ENCODE peak calls at places on chromosomes 11 and 22, in ten cellular contexts. T is heart right ventricle; Z is fibroblast of pulmonary artery; C is PC-9; U is OCI-LY7; P is A549; A is astrocyte of the spinal cord; O is CD8-positive, alpha-beta T cell; N is fibroblast of lung; S is fibroblast of mammary gland. X is an unnamed sample.

GRCh38 chr22:47173535-47174021 is 411.1 kb downstream of the TBC1D22A start:
- DNase-seq in S (no peak), T (no peak), A (no peak), Z (no peak), C (no peak), N (no peak), U (no peak), O (no peak), P (no peak), X (no peak)

GRCh38 chr11:121426476-121427454 is 25.3 kb upstream of the SORL1 start:
- DNase-seq in C (no peak), U (peak), Z (no peak), T (peak), O (peak), N (no peak), S (no peak), A (no peak), P (no peak), X (no peak)

GRCh38 chr11:40100204-40100603 is 1359.2 kb downstream of the LRRC4C start:
- DNase-seq in Z (no peak), T (no peak), O (no peak), S (no peak), U (no peak), N (no peak), C (no peak), P (no peak), A (no peak), X (no peak)

GRCh38 chr11:116928102-116928777 is 90.8 kb upstream of the APOA1 start:
- DNase-seq in Z (no peak), O (no peak), A (no peak), C (no peak), U (peak), S (no peak), P (no peak), T (no peak), N (no peak), X (peak)

GRCh38 chr22:44409691-44410316 is 88.2 kb downstream of the RTL6 start:
- DNase-seq in C (no peak), O (no peak), S (no peak), T (no peak), A (no peak), P (no peak), N (no peak), U (no peak), Z (no peak), X (no peak)

GRCh38 chr11:115352805-115353483 is 151.3 kb downstream of the CADM1 start:
- DNase-seq in A (no peak), S (no peak), O (no peak), C (no peak), N (peak), T (no peak), U (no peak), P (no peak), Z (no peak), X (no peak)

GRCh38 chr22:43446037-43446803 is 34.4 kb downstream of the MPPED1 start:
- DNase-seq in N (no peak), P (peak), A (no peak), O (no peak), U (no peak), S (no peak), C (no peak), Z (no peak), T (no peak), X (no peak)

GRCh38 chr11:43868852-43869567 is 11.6 kb upstream of the ALKBH3 start:
- DNase-seq in P (peak), N (peak), C (no peak), U (no peak), O (peak), S (peak), T (no peak), Z (peak), A (peak), X (peak)

GRCh38 chr22:32996702-32997101 is 61.5 kb downstream of the SYN3 start:
- DNase-seq in S (peak), C (peak), O (no peak), Z (no peak), P (peak), T (peak), A (no peak), U (no peak), N (no peak), X (no peak)

GRCh38 chr11:12744831-12745502 is 70.7 kb downstream of the TEAD1 start:
- DNase-seq in S (no peak), T (peak), A (peak), N (no peak), Z (no peak), U (no peak), O (no peak), C (no peak), P (no peak), X (peak)

GRCh38 chr11:12748561-12748960 is 74.3 kb downstream of the TEAD1 start:
- DNase-seq in N (no peak), U (no peak), C (no peak), S (no peak), T (no peak), A (no peak), P (no peak), O (no peak), Z (no peak), X (no peak)

GRCh38 chr11:12743834-12744449 is 69.7 kb downstream of the TEAD1 start:
- DNase-seq in U (no peak), T (no peak), C (no peak), P (no peak), A (no peak), O (no peak), Z (no peak), S (no peak), N (no peak), X (no peak)

GRCh38 chr11:12745787-12746186 is 71.6 kb downstream of the TEAD1 start:
- DNase-seq in S (no peak), U (no peak), O (no peak), Z (no peak), C (no peak), A (no peak), T (no peak), P (no peak), N (no peak), X (no peak)

DNA sequence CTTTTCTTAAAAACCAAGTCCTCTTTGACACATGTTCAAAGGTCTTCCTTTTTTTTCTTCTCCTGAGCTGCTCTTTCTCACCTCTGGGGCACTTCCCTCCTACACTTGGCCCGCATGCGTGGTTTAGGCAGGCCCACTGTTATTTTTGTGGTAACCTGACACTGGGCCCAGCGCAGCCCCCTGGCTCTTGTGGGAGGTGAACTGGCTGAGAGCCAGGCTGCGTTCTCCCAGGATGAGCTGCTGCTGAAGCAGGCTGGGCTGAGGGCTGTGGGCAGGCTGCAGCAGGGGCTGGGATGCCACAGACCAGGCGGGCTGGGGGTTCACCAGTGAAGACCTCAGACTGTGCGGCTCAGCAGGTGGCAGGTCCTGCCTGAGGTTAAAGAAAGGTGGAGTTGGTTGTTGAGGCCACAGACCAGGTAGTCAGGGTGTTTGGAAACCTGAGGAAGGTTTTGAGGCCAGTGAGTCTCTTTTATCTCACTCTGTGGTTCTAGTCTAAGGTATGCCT is 72.4 kb downstream of the TEAD1 start:
- DNase-seq in P (peak), U (no peak), A (peak), S (peak), N (peak), C (peak), T (peak), O (no peak), Z (peak), X (peak)
- TF ChIP-seq CTCF in P (no peak), U (no peak), A (no peak), S (peak), N (no peak), C (no peak), T (no peak), O (no peak), Z (no peak), X (peak)

GRCh38 chr22:38921126-38921525 is 36.3 kb upstream of the APOBEC3A start:
- DNase-seq in Z (no peak), P (no peak), O (no peak), S (no peak), A (no peak), N (no peak), T (no peak), U (no peak), C (peak), X (no peak)

GRCh38 chr22:38921801-38922200 is 35.6 kb upstream of the APOBEC3A start:
- DNase-seq in Z (no peak), S (no peak), O (no peak), N (no peak), C (peak), P (no peak), A (no peak), T (no peak), U (no peak), X (no peak)

GRCh38 chr22:38924197-38924952 is 33.0 kb upstream of the APOBEC3A start:
- DNase-seq in P (peak), N (peak), A (peak), S (peak), T (peak), U (no peak), C (peak), O (no peak), Z (peak), X (peak)

GRCh38 chr22:38925571-38926041 is 31.8 kb upstream of the APOBEC3A start:
- DNase-seq in Z (no peak), N (peak), T (no peak), C (no peak), O (no peak), S (peak), A (peak), U (no peak), P (no peak), X (no peak)

DNA sequence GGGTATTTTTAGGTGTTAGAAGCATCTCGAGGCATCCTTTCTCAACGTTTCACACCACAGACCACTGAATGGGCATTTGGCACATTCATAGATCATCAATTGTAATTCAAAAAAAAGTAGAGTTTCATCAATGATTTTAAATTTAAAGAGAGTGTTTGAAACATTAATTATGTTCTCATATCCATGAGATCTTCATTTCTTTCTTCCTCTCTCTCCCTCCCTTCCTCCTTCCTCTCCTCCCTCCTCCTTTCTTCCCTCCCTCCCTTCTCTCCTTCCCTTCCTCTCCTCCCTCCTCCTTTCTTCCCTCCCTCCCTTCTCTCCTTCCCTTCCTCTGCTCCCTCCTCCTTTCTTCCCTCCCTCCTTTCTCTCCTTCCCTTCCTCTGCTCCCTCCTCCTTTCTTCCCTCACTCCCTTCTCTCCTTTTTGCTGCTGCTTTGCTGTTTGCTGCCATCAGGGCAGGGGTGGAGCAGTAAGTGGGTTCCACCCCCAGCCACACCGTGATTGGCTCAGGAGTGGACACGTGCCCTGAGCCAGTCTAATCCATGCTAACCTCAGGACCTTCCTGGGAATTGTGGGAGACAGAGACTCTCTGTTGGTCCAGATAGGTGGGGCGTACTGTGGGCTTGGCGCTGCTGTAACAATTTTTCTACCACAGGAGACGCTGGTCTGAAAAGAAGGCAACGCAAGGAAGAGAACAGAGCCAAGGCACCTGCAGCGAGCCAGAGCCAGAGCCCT is 33.8 kb upstream of the APOBEC3A start:
- DNase-seq in P (peak), T (peak), A (peak), Z (peak), C (peak), N (peak), S (peak), U (no peak), O (no peak), X (peak)
- H3K4me3 ChIP-seq in P (peak), T (peak), A (peak), Z (no peak), C (peak), N (peak), S (peak), U (no peak), O (no peak), X (no peak)

GRCh38 chr22:37781434-37782059 is 26.2 kb upstream of the GCAT start:
- DNase-seq in T (no peak), P (peak), O (no peak), A (no peak), C (no peak), Z (no peak), U (peak), N (no peak), S (peak), X (peak)
- TF ChIP-seq CTCF in T (peak), P (peak), O (no peak), A (peak), C (peak), Z (peak), U (peak), N (peak), S (peak), X (peak)

DNA sequence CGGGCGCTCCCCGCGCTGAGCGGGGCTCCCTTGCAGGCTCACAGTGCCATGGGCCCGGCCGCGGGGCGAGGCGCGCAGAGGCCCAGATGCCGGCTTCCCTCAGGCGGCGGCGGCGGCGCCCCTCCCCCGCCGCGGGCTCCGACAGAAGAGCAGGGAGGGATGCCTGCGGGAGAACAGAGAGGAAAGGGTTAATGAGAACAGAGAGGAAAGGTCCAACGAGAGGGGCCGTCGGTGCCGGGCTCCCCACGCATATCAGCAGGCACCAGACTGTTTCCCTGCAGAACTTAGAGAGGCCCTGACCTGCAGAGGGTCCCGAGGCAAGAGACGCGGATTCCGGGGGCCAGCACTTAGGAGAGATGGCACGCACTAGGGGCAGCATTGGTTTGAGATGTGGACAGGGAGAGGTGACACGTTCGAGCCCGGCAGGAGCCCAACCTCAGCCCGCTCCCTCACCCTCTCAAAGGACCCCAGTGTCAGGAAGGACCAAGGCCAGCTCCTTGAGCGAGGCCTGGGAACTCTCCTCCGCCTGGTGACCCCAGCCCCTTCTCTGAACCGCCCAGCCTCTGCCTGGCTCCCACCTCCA is 9.1 kb downstream of the NRXN2 start:
- DNase-seq in T (no peak), Z (no peak), S (no peak), N (no peak), O (no peak), A (no peak), C (no peak), P (no peak), U (no peak), X (no peak)
- H3K4me3 ChIP-seq in T (no peak), Z (no peak), S (no peak), N (no peak), O (no peak), A (no peak), C (no peak), P (peak), U (no peak), X (no peak)

DNA sequence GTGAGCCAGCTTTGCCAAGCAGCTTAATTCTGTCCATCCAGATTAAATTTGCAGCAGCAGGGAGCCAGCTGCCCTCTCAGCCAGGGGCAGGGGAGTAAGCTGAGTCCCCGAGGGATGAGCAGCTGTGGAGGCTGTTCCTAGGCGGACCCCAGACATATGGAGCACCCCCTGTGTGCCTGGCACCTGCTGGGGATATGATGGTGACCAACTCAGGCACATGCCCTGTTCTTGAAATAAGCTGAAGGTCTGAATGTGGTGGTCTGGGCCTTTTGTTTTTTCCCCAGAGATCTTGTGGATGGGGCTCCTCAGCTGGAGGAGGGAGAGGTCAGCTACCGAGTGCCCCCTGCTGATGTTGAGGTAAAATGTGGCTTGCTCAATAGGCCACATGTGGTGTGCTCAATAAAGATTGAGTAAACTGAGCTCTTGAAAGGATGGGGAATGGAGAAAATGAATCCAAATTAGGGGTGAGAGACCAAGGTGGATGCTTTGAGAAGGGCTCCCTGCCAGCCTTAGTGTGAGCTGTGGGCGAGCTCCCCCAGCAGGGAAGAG is 103.3 kb upstream of the NNMT start:
- DNase-seq in U (peak), C (no peak), Z (no peak), N (no peak), A (peak), P (no peak), S (peak), O (no peak), T (no peak), X (peak)
- TF ChIP-seq CTCF in U (peak), C (no peak), Z (no peak), N (no peak), A (no peak), P (no peak), S (peak), O (no peak), T (no peak), X (no peak)

GRCh38 chr11:32433249-32434115 is 1.9 kb downstream of the WT1 start:
- DNase-seq in N (no peak), U (no peak), P (no peak), T (no peak), S (no peak), A (no peak), O (no peak), C (no peak), Z (no peak), X (no peak)

GRCh38 chr11:32435152-32435480 is 223 bp downstream of the WT1 start:
- DNase-seq in S (no peak), C (no peak), O (no peak), A (no peak), Z (peak), U (no peak), N (no peak), P (peak), T (no peak), X (no peak)

GRCh38 chr11:32432565-32433248 is 2.6 kb downstream of the WT1 start:
- DNase-seq in P (no peak), U (no peak), S (no peak), C (no peak), A (no peak), N (no peak), T (no peak), Z (no peak), O (no peak), X (no peak)

GRCh38 chr11:32434387-32435151 is 770 bp downstream of the WT1 start:
- DNase-seq in C (no peak), P (peak), Z (peak), U (no peak), A (no peak), T (peak), S (no peak), O (no peak), N (no peak), X (no peak)

GRCh38 chr11:32434116-32434386 is 1.3 kb downstream of the WT1 start:
- DNase-seq in O (no peak), A (no peak), P (no peak), Z (no peak), N (no peak), S (no peak), T (no peak), C (no peak), U (no peak), X (no peak)
- H3K4me3 ChIP-seq in O (no peak), A (no peak), P (peak), Z (peak), N (no peak), S (no peak), T (peak), C (no peak), U (no peak), X (no peak)

DNA sequence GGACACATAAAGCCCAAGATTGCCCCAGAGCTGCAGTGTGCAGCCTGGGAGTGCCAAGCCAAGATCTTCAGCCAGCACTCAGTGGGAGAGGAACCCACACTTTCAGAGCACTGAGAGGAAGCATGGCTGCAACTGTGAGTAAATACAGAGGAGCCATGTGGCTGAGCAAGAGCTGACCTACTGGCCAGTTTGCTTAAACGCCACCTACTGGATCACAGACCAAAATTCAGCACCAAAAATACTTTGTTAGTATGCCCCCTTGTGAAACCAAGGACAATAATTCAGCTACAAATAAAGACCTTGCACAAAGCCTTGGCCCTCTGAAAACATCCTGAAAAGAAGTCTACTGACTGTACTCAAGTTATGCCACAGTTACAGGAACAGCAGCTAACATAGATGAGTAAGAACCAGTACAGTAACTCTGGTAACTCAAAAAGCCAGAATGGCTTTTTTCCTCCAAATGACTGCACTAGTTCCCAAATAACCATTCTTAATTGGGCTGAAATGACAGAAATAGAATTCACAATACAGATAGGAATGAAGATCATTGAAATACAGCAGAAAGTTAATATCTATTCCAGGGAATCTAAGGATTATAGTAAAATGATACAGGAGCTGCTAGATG is 10.1 kb upstream of the OR4A15 start:
- DNase-seq in U (peak), P (peak), S (no peak), N (no peak), C (no peak), T (no peak), A (no peak), Z (no peak), O (no peak), X (no peak)
- TF ChIP-seq CTCF in U (peak), P (no peak), S (no peak), N (no peak), C (peak), T (no peak), A (no peak), Z (no peak), O (no peak), X (no peak)

X was measured in choroid plexus epithelial cell.